ENCODE peak calls at places on chromosomes 13 and 19, in eight cellular contexts. Z, Y, W, B, S, M, T and O are unnamed samples.

GRCh38 chr13:24497742-24498141 is 14.8 kb downstream of the PARP4 start:
- DNase-seq in Z (no peak), Y (no peak), M (no peak), B (no peak), S (no peak), T (no peak), W (no peak), O (no peak)

GRCh38 chr13:62837895-62838294 is 1422.2 kb upstream of the PCDH20 start:
- DNase-seq in Z (no peak), Y (no peak), B (no peak), W (no peak), S (no peak), T (no peak), M (no peak), O (no peak)

GRCh38 chr19:1601613-1602064 is 3.6 kb downstream of the UQCR11 start:
- DNase-seq in W (no peak), T (no peak), Y (no peak), B (no peak), M (no peak), S (no peak), Z (no peak), O (no peak)

GRCh38 chr19:48966541-48967345 is 1.6 kb downstream of the FTL start:
- DNase-seq in T (no peak), M (no peak), Z (no peak), S (no peak), W (no peak), Y (no peak), B (no peak), O (no peak)

GRCh38 chr19:52734340-52734892 is 428 bp downstream of the ZNF611 start:
- DNase-seq in W (no peak), Y (no peak), M (peak; percentile 12), Z (no peak), B (no peak), T (no peak), S (no peak), O (no peak)

GRCh38 chr19:55460670-55461258 is 678 bp downstream of the ISOC2 start:
- DNase-seq in B (peak; percentile 87), Y (no peak), M (no peak), T (peak; percentile 90), S (peak; percentile 9), W (no peak), Z (peak; percentile 46), O (peak; percentile 96)

GRCh38 chr19:13881692-13882418 is 4.9 kb downstream of the NANOS3 start:
- DNase-seq in Y (no peak), W (no peak), B (no peak), S (no peak), M (no peak), T (no peak), Z (no peak), O (no peak)

GRCh38 chr13:104385409-104385808 is 1319.2 kb upstream of the SLC10A2 start:
- DNase-seq in M (no peak), Z (no peak), S (no peak), B (no peak), Y (no peak), W (no peak), T (no peak), O (no peak)

GRCh38 chr13:28318418-28318995 is 176.4 kb downstream of the FLT1 start:
- DNase-seq in T (no peak), Y (no peak), B (no peak), W (no peak), M (no peak), Z (no peak), S (peak; percentile 4), O (no peak)